ENCODE peak calls at places on chromosomes 4 and X, in four cellular contexts. G is adrenal gland, M is ovary, O is Peyer's patch. R is an unnamed sample. For H3K27me3, the result is how much of the 10 kb centered on the place peaks cover.

GRCh38 chr4:41696131-41696530 is 52.4 kb downstream of the PHOX2B start:
- DNase-seq in G (no peak), M (no peak), O (no peak), R (no peak)

GRCh38 chr4:74522251-74522991 is 77.5 kb downstream of the AREG start:
- DNase-seq in G (no peak), M (no peak), O (no peak), R (no peak)

GRCh38 chr4:13483142-13484044 is 747 bp downstream of the RAB28 start:
- DNase-seq in G (peak), M (no peak), O (no peak), R (no peak)

GRCh38 chr4:76803522-76803921 is 94.4 kb downstream of the SOWAHB start:
- DNase-seq in G (no peak), M (no peak), O (no peak), R (no peak)

GRCh38 chr4:94621491-94622080 is 136.2 kb upstream of the BMPR1B start:
- DNase-seq in G (peak), M (no peak), O (no peak), R (no peak)

GRCh38 chrX:123976671-123977316 is 15.3 kb downstream of the STAG2 start:
- DNase-seq in G (no peak), M (no peak), O (no peak), R (no peak)

GRCh38 chrX:11451133-11451532 is 157.9 kb downstream of the AMELX start:
- DNase-seq in G (no peak), M (no peak), O (no peak), R (no peak)

GRCh38 chrX:135340827-135341226 is 31.5 kb downstream of the ETDC start:
- DNase-seq in G (no peak), M (no peak), O (no peak), R (no peak)

GRCh38 chr4:109576462-109576861 is 16.4 kb downstream of the MCUB start:
- DNase-seq in G (no peak), M (no peak), O (no peak), R (no peak)

GRCh38 chr4:107389965-107390364 is 330.1 kb downstream of the PAPSS1 start:
- DNase-seq in G (no peak), M (no peak), O (no peak), R (no peak)

GRCh38 chr4:78569291-78569821 is 17.8 kb downstream of the ANXA3 start:
- DNase-seq in G (no peak), M (no peak), O (no peak), R (no peak)

GRCh38 chr4:16852644-16853043 is 45.8 kb downstream of the LDB2 start:
- DNase-seq in G (no peak), M (no peak), O (no peak), R (no peak)

GRCh38 chr4:146981651-146982050 is 36.0 kb upstream of the TTC29 start:
- DNase-seq in G (no peak), M (peak), O (no peak), R (no peak)

GRCh38 chrX:40267334-40268118 is 169.8 kb upstream of the BCOR start:
- DNase-seq in G (peak), M (no peak), O (no peak), R (no peak)

GRCh38 chr4:128068927-128069326 is 7.8 kb downstream of the LARP1B start:
- DNase-seq in G (no peak), M (no peak), O (no peak), R (no peak)

GRCh38 chr4:110371016-110371795 is 104.7 kb upstream of the ENPEP start:
- DNase-seq in G (no peak), M (no peak), O (no peak), R (no peak)

GRCh38 chr4:95255396-95256107 is 293.2 kb downstream of the UNC5C start:
- DNase-seq in G (no peak), M (no peak), O (no peak), R (no peak)

GRCh38 chrX:20265726-20266681 is 705 bp downstream of the RPS6KA3 start:
- DNase-seq in G (peak), M (peak), O (peak), R (peak)

GRCh38 chrX:48475295-48475694 is 704 bp upstream of the FTSJ1 start:
- DNase-seq in G (no peak), M (no peak), O (no peak), R (no peak)

GRCh38 chrX:48474581-48474980 is 1.4 kb upstream of the FTSJ1 start:
- DNase-seq in G (no peak), M (no peak), O (no peak), R (no peak)

GRCh38 chrX:48476919-48477318 is 920 bp downstream of the FTSJ1 start:
- DNase-seq in G (no peak), M (no peak), O (no peak), R (no peak)

GRCh38 chrX:48474127-48474526 is 1.9 kb upstream of the FTSJ1 start:
- DNase-seq in G (no peak), M (no peak), O (no peak), R (no peak)

GRCh38 chrX:48475774-48476577 is at the start of gene FTSJ1:
- DNase-seq in G (peak), M (peak), O (peak), R (peak)
- TF ChIP-seq POLR2A in G (peak), M (peak), O (peak), R (no peak)

GRCh38 chr4:152956167-152956566 is 20.0 kb downstream of the FHDC1 start:
- DNase-seq in G (no peak), M (no peak), O (no peak), R (no peak)

GRCh38 chr4:152953514-152953913 is 17.4 kb downstream of the FHDC1 start:
- DNase-seq in G (no peak), M (no peak), O (no peak), R (no peak)

GRCh38 chr4:152959080-152959479 is 23.0 kb downstream of the FHDC1 start:
- DNase-seq in G (no peak), M (no peak), O (no peak), R (no peak)

GRCh38 chr4:152957437-152958185 is 21.5 kb downstream of the FHDC1 start:
- DNase-seq in G (peak), M (peak), O (peak), R (no peak)

GRCh38 chr4:152956650-152957436 is 20.7 kb downstream of the FHDC1 start:
- DNase-seq in G (no peak), M (peak), O (no peak), R (no peak)
- H3K27me3 ChIP-seq in G (under half), M (under half), O (under half), R (under half)

DNA sequence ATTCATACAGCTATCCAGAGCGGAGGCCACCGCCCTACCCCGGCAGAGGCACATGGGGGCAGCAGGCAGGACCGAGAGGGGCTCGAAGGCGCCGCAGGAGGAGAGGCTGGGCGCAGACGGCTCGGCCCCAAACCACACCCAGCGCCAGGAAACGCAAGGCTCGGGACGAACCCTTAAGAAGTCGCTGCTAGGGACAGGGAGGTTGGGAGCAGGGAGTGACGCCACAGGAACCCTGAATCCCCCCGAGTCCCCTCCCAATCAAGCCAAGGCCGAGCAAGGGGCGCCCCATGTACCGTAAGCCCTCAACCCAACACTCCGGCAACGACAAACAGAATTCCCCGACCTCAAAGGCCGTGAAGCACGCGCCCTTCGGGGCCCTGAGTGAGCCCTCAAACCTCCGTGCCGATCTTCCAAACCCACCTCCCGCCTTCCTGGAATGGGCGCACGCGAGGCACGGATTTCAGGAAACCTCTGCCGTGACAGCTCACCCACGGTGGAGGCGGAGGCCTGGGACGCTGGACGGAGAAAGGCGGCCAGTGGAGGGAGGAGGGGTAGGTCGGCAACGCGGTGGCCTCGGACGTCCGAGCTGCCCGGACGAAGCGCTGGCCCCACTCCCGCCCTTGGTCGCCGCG is 1.8 kb downstream of the ZFYVE28 start:
- DNase-seq in G (peak), M (no peak), O (peak), R (no peak)
- TF ChIP-seq POLR2A in G (no peak), M (no peak), O (peak), R (no peak)

GRCh38 chr4:6408263-6408662 is 64.2 kb downstream of the PPP2R2C start:
- DNase-seq in G (no peak), M (no peak), O (peak), R (no peak)

GRCh38 chr4:6404611-6405416 is 67.6 kb downstream of the PPP2R2C start:
- DNase-seq in G (no peak), M (no peak), O (no peak), R (no peak)

GRCh38 chr4:6403400-6403685 is 69.1 kb downstream of the PPP2R2C start:
- DNase-seq in G (no peak), M (no peak), O (no peak), R (no peak)

GRCh38 chr4:6402566-6403399 is 69.6 kb downstream of the PPP2R2C start:
- DNase-seq in G (no peak), M (no peak), O (no peak), R (no peak)

GRCh38 chr4:6405417-6405747 is 67.0 kb downstream of the PPP2R2C start:
- DNase-seq in G (no peak), M (no peak), O (no peak), R (no peak)
- H3K27me3 ChIP-seq in G (under half), M (under half), O (under half), R (under half)

GRCh38 chrX:44247468-44247867 is 96.0 kb downstream of the EFHC2 start:
- DNase-seq in G (no peak), M (no peak), O (no peak), R (no peak)
- TF ChIP-seq POLR2A in G (no peak), M (no peak), O (no peak), R (no peak)

GRCh38 chrX:70476934-70477733 is 32.5 kb downstream of the DLG3 start:
- DNase-seq in G (no peak), M (peak), O (peak), R (no peak)
- H3K27me3 ChIP-seq in G (under half), M (under half), O (under half), R (under half)

GRCh38 chrX:2584216-2584615 is 83.4 kb upstream of the DHRSX start:
- DNase-seq in G (no peak), M (no peak), O (no peak), R (no peak)

GRCh38 chrX:2583194-2584162 is 82.7 kb upstream of the DHRSX start:
- DNase-seq in G (no peak), M (no peak), O (no peak), R (no peak)

GRCh38 chrX:2578864-2579263 is 78.1 kb upstream of the DHRSX start:
- DNase-seq in G (no peak), M (no peak), O (no peak), R (no peak)

GRCh38 chrX:2577844-2578444 is 77.2 kb upstream of the DHRSX start:
- DNase-seq in G (no peak), M (no peak), O (no peak), R (no peak)

GRCh38 chrX:2581296-2581695 is 80.5 kb upstream of the DHRSX start:
- DNase-seq in G (no peak), M (no peak), O (no peak), R (no peak)
- TF ChIP-seq POLR2A in G (no peak), M (no peak), O (no peak), R (no peak)

R was measured in esophagus squamous epithelium.